ENCODE peak calls at places on chromosomes 7 and 10, in nine cellular contexts. O is GM12865; Q is CD8-positive, alpha-beta T cell; Y is ELF-1; T is cardiac fibroblast; X is SK-N-SH; D is mammary epithelial cell; P is dorsolateral prefrontal cortex; V is amygdala. U is an unnamed sample.

GRCh38 chr10:111081595-111081994 is 4.8 kb downstream of the ADRA2A start:
- DNase-seq in P (peak; percentile 22), D (no peak), T (no peak), V (no peak), O (no peak), X (no peak), Q (peak; percentile 37), Y (no peak), U (no peak)

GRCh38 chr10:30348378-30348776 is 701 bp downstream of the MTPAP start:
- DNase-seq in Q (no peak), X (no peak), Y (no peak), O (no peak), T (no peak), V (no peak), D (no peak), P (no peak), U (peak; percentile 14)

GRCh38 chr7:23072043-23072442 is 33.5 kb upstream of the KLHL7 start:
- DNase-seq in Q (no peak), Y (no peak), T (peak; percentile 43), V (no peak), X (no peak), O (no peak), D (no peak), P (no peak), U (peak; percentile 21)

GRCh38 chr7:27132978-27133377 is 2.4 kb upstream of the HOXA4 start:
- DNase-seq in P (no peak), Q (no peak), X (no peak), T (no peak), V (no peak), Y (no peak), D (no peak), O (no peak), U (no peak)

GRCh38 chr7:26199301-26200112 is 1.0 kb downstream of the HNRNPA2B1 start:
- DNase-seq in D (no peak), T (peak; percentile 50), P (peak; percentile 59), Y (no peak), O (peak; percentile 72), X (peak; percentile 61), Q (peak; percentile 81), V (no peak), U (peak; percentile 87)

GRCh38 chr10:49092477-49092876 is 22.8 kb downstream of the VSTM4 start:
- DNase-seq in O (no peak), X (no peak), P (peak; percentile 18), Q (peak; percentile 15), V (no peak), T (no peak), D (no peak), Y (no peak), U (no peak)

GRCh38 chr10:104032144-104032775 is 53.4 kb downstream of the COL17A1 start:
- DNase-seq in D (no peak), Q (peak; percentile 34), P (no peak), O (no peak), T (no peak), V (no peak), Y (peak; percentile 66), X (no peak), U (no peak)

GRCh38 chr7:151405588-151405987 is 4.2 kb downstream of the WDR86 start:
- DNase-seq in P (no peak), X (peak; percentile 26), V (no peak), D (no peak), Y (no peak), O (no peak), Q (no peak), T (no peak), U (no peak)

GRCh38 chr7:90455163-90456030 is 14.0 kb upstream of the PTTG1IP2 start:
- DNase-seq in O (peak; percentile 48), D (peak; percentile 41), T (peak; percentile 68), Y (no peak), V (no peak), Q (no peak), P (no peak), X (peak; percentile 61), U (peak; percentile 65)

GRCh38 chr7:135158141-135158655 is 10.3 kb downstream of the TMEM140 start:
- DNase-seq in V (no peak), D (no peak), T (no peak), P (no peak), Q (no peak), O (no peak), X (no peak), Y (no peak), U (no peak)